ENCODE peak calls at places on chromosomes 3 and 15, in eight cellular contexts. M is HFF-Myc; Q is mammary epithelial cell; S is BE2C; B is CD8-positive, alpha-beta T cell; F is OCI-LY7; L is kidney; W is brain microvascular endothelial cell. D is an unnamed sample.

GRCh38 chr3:80374423-80374822 is 606.6 kb upstream of the ROBO1 start:
- DNase-seq in F (no peak), M (no peak), S (no peak), L (no peak), W (no peak), Q (no peak), B (no peak), D (no peak)

GRCh38 chr3:116302087-116302747 is 143.1 kb downstream of the LSAMP start:
- DNase-seq in L (no peak), F (no peak), M (peak), W (no peak), S (no peak), B (no peak), Q (no peak), D (no peak)

GRCh38 chr3:49454457-49454856 is 15.6 kb upstream of the DAG1 start:
- DNase-seq in F (peak), Q (peak), W (no peak), M (no peak), L (no peak), S (peak), B (no peak), D (no peak)

GRCh38 chr15:39095218-39095879 is 485.5 kb upstream of the THBS1 start:
- DNase-seq in M (no peak), L (no peak), S (no peak), F (no peak), B (no peak), W (no peak), Q (no peak), D (no peak)

GRCh38 chr3:155859859-155860258 is 5.6 kb upstream of the SLC33A1 start:
- DNase-seq in Q (no peak), B (no peak), W (no peak), M (no peak), S (no peak), F (peak), L (no peak), D (no peak)

GRCh38 chr3:160909917-160910316 is 153.9 kb downstream of the PPM1L start:
- DNase-seq in B (no peak), M (no peak), L (no peak), F (no peak), W (no peak), S (no peak), Q (no peak), D (no peak)

GRCh38 chr3:151918253-151919029 is 45.0 kb downstream of the SUCNR1 start:
- DNase-seq in Q (peak), F (peak), S (no peak), B (no peak), L (no peak), W (peak), M (no peak), D (no peak)

GRCh38 chr3:33063651-33064051 is 33.3 kb downstream of the GLB1 start:
- DNase-seq in B (no peak), Q (no peak), F (peak), W (peak), M (peak), L (no peak), S (no peak), D (no peak)

GRCh38 chr15:62958528-62958927 is 84.0 kb upstream of the TPM1 start:
- DNase-seq in F (no peak), L (no peak), Q (no peak), W (no peak), B (no peak), M (no peak), S (no peak), D (peak)

GRCh38 chr3:175146258-175146657 is 287.1 kb downstream of the NAALADL2 start:
- DNase-seq in B (no peak), S (no peak), F (no peak), M (no peak), Q (no peak), L (no peak), W (peak), D (no peak)

GRCh38 chr3:52128118-52128683 is 26.0 kb downstream of the POC1A start:
- DNase-seq in Q (peak), F (no peak), S (peak), M (peak), B (no peak), L (peak), W (peak), D (peak)

GRCh38 chr3:173622156-173622555 is 224.6 kb downstream of the NLGN1 start:
- DNase-seq in M (peak), S (no peak), L (no peak), W (no peak), B (no peak), F (no peak), Q (no peak), D (no peak)

GRCh38 chr3:9280477-9281219 is 31.2 kb upstream of the SRGAP3 start:
- DNase-seq in B (no peak), Q (peak), M (no peak), F (no peak), L (no peak), S (no peak), W (no peak), D (no peak)

GRCh38 chr3:135325726-135326245 is 530.7 kb downstream of the EPHB1 start:
- DNase-seq in F (no peak), S (peak), L (no peak), W (no peak), B (no peak), M (no peak), Q (no peak), D (no peak)

GRCh38 chr15:74908635-74909034 is 2.0 kb upstream of the FAM219B start:
- DNase-seq in B (no peak), Q (no peak), M (no peak), F (no peak), W (no peak), L (no peak), S (no peak), D (no peak)

GRCh38 chr3:62201438-62202035 is 171.8 kb downstream of the FEZF2 start:
- DNase-seq in S (peak), M (peak), F (peak), B (no peak), W (peak), L (no peak), Q (peak), D (no peak)

GRCh38 chr15:33963831-33964664 is 4.2 kb upstream of the CHRM5 start:
- DNase-seq in B (no peak), F (peak), Q (peak), M (no peak), S (peak), L (no peak), W (no peak), D (no peak)

GRCh38 chr3:175266993-175267960 is 408.1 kb downstream of the NAALADL2 start:
- DNase-seq in S (no peak), B (no peak), M (peak), F (no peak), W (peak), Q (peak), L (no peak), D (no peak)

GRCh38 chr15:100875495-100875894 is 4.1 kb upstream of the ALDH1A3 start:
- DNase-seq in M (no peak), S (no peak), L (no peak), F (no peak), Q (no peak), W (no peak), B (no peak), D (no peak)

GRCh38 chr3:169171739-169172138 is 491.8 kb downstream of the MECOM start:
- DNase-seq in W (no peak), S (no peak), Q (peak), F (no peak), B (no peak), M (no peak), L (no peak), D (no peak)

GRCh38 chr15:39629376-39629775 is 48.5 kb downstream of the THBS1 start:
- DNase-seq in F (no peak), B (peak), M (no peak), S (no peak), Q (peak), L (peak), W (no peak), D (no peak)

GRCh38 chr3:162770556-162770955 is 1273.9 kb downstream of the OTOL1 start:
- DNase-seq in B (no peak), S (no peak), W (no peak), L (no peak), Q (no peak), M (no peak), F (no peak), D (no peak)

GRCh38 chr15:30990036-30990435 is 1.4 kb downstream of the MTMR10 start:
- DNase-seq in S (no peak), L (no peak), B (no peak), M (no peak), Q (no peak), W (no peak), F (peak), D (no peak)

GRCh38 chr15:48800811-48801460 is 9.9 kb downstream of the CEP152 start:
- DNase-seq in B (no peak), F (peak), M (no peak), S (no peak), W (no peak), Q (peak), L (no peak), D (no peak)

GRCh38 chr3:46987485-46988401 is 8.3 kb downstream of the NBEAL2 start:
- DNase-seq in B (peak), S (no peak), M (no peak), F (peak), L (peak), W (no peak), Q (peak), D (no peak)

GRCh38 chr15:100049936-100050876 is 291.6 kb downstream of the ADAMTS17 start:
- DNase-seq in S (no peak), Q (no peak), L (no peak), W (no peak), B (no peak), F (no peak), M (no peak), D (no peak)

GRCh38 chr3:186530415-186530814 is 13.8 kb downstream of the CRYGS start:
- DNase-seq in M (no peak), Q (no peak), S (no peak), B (no peak), F (peak), W (no peak), L (no peak), D (no peak)

GRCh38 chr15:25798207-25798931 is 64.8 kb downstream of the ATP10A start:
- DNase-seq in M (no peak), Q (no peak), F (no peak), B (no peak), W (no peak), L (peak), S (no peak), D (no peak)

GRCh38 chr3:73624363-73625123 is at the start of gene PDZRN3:
- DNase-seq in L (peak), S (peak), F (no peak), W (peak), B (no peak), Q (peak), M (peak), D (no peak)

GRCh38 chr3:42499478-42499871 is 3.0 kb upstream of the VIPR1 start:
- DNase-seq in Q (no peak), L (no peak), M (no peak), S (no peak), B (no peak), W (no peak), F (no peak), D (no peak)

GRCh38 chr3:154616298-154616697 is 186.3 kb upstream of the GPR149 start:
- DNase-seq in S (no peak), M (no peak), W (no peak), B (no peak), F (no peak), Q (no peak), L (peak), D (no peak)

GRCh38 chr3:51799879-51800757 is 21.1 kb upstream of the IQCF6 start:
- DNase-seq in S (peak), B (no peak), W (peak), L (no peak), F (peak), M (peak), Q (peak), D (peak)

GRCh38 chr3:185341616-185342457 is 21.1 kb upstream of the MAP3K13 start:
- DNase-seq in Q (no peak), L (no peak), F (no peak), B (no peak), S (no peak), M (no peak), W (no peak), D (peak)

GRCh38 chr3:193742628-193743027 is 149.6 kb downstream of the OPA1 start:
- DNase-seq in Q (no peak), B (no peak), W (no peak), S (no peak), F (peak), M (no peak), L (no peak), D (no peak)

DNA sequence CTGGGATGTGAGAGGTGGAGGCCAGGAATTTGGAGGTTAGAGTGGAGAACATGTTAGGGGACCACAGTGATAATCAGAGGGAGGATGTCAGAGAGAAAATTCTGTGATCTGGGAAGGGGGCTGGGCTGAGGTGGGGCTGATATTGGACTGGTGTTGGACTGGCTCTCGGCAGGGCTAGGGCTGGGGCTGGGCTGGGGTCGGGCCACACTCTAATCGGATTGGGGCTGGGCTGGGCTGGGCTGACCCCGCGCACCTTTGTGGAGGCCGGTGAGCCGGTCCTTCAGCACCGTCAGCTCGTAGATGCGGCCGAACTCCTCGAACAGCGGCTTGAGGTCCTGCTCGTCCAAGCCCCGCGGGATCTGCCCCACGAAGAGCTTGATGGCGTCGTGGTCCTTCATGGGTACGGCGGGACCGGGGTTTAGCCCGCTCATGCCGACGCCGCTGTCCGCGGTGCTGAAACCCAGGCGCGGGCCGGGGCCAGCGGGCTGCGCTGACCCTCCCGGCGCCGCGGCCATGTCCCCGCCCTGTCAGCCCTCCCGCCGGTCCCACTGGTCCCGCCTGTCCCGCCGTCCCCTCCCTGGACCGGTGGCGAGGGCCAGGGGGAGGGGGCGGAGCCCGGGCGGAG is 485 bp downstream of the CELF6 start:
- DNase-seq in B (peak), M (no peak), W (peak), F (no peak), Q (peak), L (peak), S (no peak), D (no peak)
- H3K4me3 ChIP-seq in B (no peak), M (peak), W (no peak), F (no peak), Q (no peak), L (no peak), S (peak), D (peak)

DNA sequence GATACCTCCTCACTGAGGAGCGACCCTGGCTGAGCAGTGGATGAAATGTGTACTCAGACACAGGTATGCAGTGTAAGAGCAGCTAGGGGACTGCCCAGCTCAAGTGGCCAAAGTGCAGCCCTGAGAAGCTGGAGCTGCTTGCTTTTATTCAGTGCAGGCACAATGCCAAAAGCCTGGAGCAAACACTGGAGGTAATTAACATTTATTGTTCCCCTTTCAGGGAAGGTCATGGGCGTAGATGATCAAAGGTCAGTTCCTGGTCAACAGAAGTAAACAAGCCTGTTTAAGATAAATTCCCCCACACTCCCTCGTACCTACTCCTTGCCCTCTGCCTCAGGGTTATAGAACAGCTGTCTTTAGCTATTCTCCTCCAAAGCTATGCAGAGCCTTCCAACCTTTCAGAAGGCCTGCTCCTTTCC is 17.5 kb downstream of the PLA2G4F start:
- DNase-seq in S (no peak), B (no peak), M (no peak), Q (no peak), F (no peak), W (no peak), L (peak), D (no peak)
- TF ChIP-seq CTCF in S (no peak), B (no peak), M (no peak), Q (no peak), F (no peak), W (no peak), L (no peak), D (no peak)

GRCh38 chr15:22950211-22950990 is 29.8 kb downstream of the CYFIP1 start:
- DNase-seq in F (no peak), B (no peak), L (no peak), M (no peak), S (no peak), Q (no peak), W (no peak), D (no peak)
- H3K4me3 ChIP-seq in F (no peak), B (no peak), L (no peak), M (no peak), S (no peak), Q (peak), W (no peak), D (no peak)

GRCh38 chr15:78004222-78004727 is 73.2 kb downstream of the TBC1D2B start:
- DNase-seq in Q (no peak), B (no peak), F (no peak), S (no peak), W (no peak), L (no peak), M (no peak), D (no peak)

GRCh38 chr15:78006567-78007205 is 70.8 kb downstream of the TBC1D2B start:
- DNase-seq in M (no peak), L (no peak), S (no peak), F (no peak), B (no peak), Q (no peak), W (no peak), D (no peak)

GRCh38 chr15:78003539-78004008 is 73.9 kb downstream of the TBC1D2B start:
- DNase-seq in M (no peak), B (no peak), W (no peak), Q (no peak), L (no peak), F (no peak), S (no peak), D (no peak)

GRCh38 chr15:78002996-78003395 is 74.5 kb downstream of the TBC1D2B start:
- DNase-seq in F (no peak), W (no peak), L (no peak), S (no peak), Q (no peak), B (no peak), M (no peak), D (no peak)

DNA sequence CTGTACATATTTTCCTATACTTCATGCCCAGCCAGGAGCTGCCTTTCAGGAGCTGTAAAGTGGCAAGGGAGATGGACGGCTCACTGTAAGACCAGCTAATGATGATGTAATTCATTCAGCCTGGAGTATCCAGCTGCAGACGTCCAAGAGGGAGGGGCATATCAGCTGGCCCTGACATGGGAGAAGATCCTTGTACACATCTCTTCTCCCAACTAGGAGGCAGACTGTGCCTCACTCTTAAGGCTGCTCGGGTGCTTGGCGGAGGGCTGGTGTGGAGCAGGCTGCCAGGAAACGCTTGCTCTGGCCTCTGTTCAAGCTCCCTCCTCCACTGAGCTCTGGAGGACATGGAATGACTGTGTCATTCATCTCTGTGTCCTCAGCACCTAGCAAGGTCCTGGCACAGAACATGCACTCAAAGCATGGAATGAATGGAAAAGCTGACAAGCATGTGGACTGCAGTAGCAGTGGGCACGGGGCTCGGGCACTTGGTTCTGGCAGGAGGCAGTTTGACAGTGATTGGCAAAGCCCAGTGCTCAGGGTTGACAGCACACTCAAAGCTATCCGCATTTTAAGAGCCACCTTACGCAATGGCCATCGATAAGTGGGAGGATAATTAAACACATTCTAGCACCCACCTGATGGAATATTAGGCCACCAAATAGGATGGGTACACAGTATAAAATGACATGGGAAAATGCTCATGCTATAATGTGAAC is 72.4 kb downstream of the TBC1D2B start:
- DNase-seq in B (no peak), M (peak), L (peak), F (no peak), Q (peak), W (peak), S (peak), D (no peak)
- TF ChIP-seq CTCF in B (no peak), M (peak), L (peak), F (no peak), Q (no peak), W (peak), S (peak), D (no peak)

GRCh38 chr3:11095932-11096265 is 58.4 kb upstream of the HRH1 start:
- DNase-seq in B (no peak), F (no peak), W (peak), Q (no peak), M (no peak), L (no peak), S (no peak), D (peak)
- H3K4me3 ChIP-seq in B (no peak), F (no peak), W (peak), Q (no peak), M (no peak), L (no peak), S (no peak), D (peak)

DNA sequence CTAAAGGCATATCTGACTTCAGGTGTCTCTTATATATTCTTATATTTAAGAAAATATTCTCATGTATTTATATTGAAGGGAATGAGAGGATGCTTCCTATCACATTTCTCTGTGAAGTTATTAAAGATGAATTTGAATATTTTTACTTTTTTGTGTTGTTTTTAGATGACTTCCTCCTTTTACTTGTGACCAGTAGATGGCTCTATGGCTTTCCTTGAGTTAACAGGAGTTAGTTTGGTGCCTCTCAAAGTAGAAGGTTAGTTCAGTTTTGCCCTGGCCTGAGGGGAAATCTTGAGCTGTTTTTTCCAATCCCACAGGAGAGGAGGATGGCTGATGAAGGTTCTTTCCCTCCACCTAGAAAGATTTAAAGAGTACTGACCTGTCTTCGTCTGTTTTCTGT is 80.7 kb downstream of the SQOR start:
- DNase-seq in S (no peak), L (no peak), F (peak), B (no peak), Q (no peak), W (no peak), M (no peak), D (no peak)
- TF ChIP-seq CTCF in S (peak), L (no peak), F (peak), B (no peak), Q (peak), W (peak), M (no peak), D (peak)

GRCh38 chr3:22371592-22372291 is 620.7 kb upstream of the ZNF385D start:
- DNase-seq in B (no peak), S (no peak), M (no peak), F (no peak), L (peak), W (no peak), Q (no peak), D (no peak)
- H3K4me3 ChIP-seq in B (no peak), S (no peak), M (no peak), F (no peak), L (no peak), W (peak), Q (no peak), D (peak)

GRCh38 chr3:37974928-37975223 is 15.7 kb upstream of the VILL start:
- DNase-seq in B (no peak), F (no peak), Q (no peak), S (no peak), M (no peak), L (no peak), W (no peak), D (no peak)
- TF ChIP-seq CTCF in B (peak), F (peak), Q (no peak), S (no peak), M (no peak), L (no peak), W (no peak), D (no peak)